ENCODE peak calls at places on chromosomes 1 and 21, in ten cellular contexts. V is tibial artery, J is mesenteric fat pad, X is EH, S is Calu3, H is cardiac septum, P is progenitor cell of endocrine pancreas, U is OCI-LY7, D is MCF 10A, Y is HuH-7. I is an unnamed sample.

GRCh38 chr1:191368891-191369654 is 789.2 kb upstream of the RGS18 start:
- DNase-seq in V (no peak), J (no peak), X (no peak), S (peak; percentile 44), H (no peak), P (no peak), U (no peak), D (no peak), Y (no peak), I (no peak)

GRCh38 chr1:32773018-32773763 is 44.0 kb downstream of the YARS1 start:
- DNase-seq in V (peak; percentile 84), J (no peak), X (peak; percentile 74), S (peak; percentile 90), H (peak; percentile 86), P (peak; percentile 81), U (peak; percentile 75), D (peak; percentile 86), Y (peak; percentile 93), I (peak; percentile 82)

GRCh38 chr1:37058424-37058988 is 24.2 kb upstream of the GRIK3 start:
- DNase-seq in V (no peak), J (no peak), X (no peak), S (no peak), H (no peak), P (no peak), U (no peak), D (no peak), Y (no peak), I (no peak)

GRCh38 chr1:240178366-240178765 is 86.7 kb downstream of the FMN2 start:
- DNase-seq in V (no peak), J (no peak), X (peak; percentile 48), S (no peak), H (no peak), P (no peak), U (no peak), D (no peak), Y (no peak), I (no peak)

GRCh38 chr1:56508523-56508983 is 70.8 kb downstream of the PLPP3 start:
- DNase-seq in V (peak; percentile 79), J (no peak), X (peak; percentile 32), S (peak; percentile 48), H (peak; percentile 86), P (no peak), U (no peak), D (peak; percentile 50), Y (peak; percentile 61), I (peak; percentile 89)

GRCh38 chr1:171800342-171800741 is 18.9 kb downstream of the METTL13 start:
- DNase-seq in V (no peak), J (no peak), X (no peak), S (no peak), H (no peak), P (no peak), U (no peak), D (no peak), Y (no peak), I (no peak)

GRCh38 chr1:44620072-44620471 is 54.2 kb downstream of the TMEM53 start:
- DNase-seq in V (no peak), J (no peak), X (peak; percentile 42), S (no peak), H (no peak), P (no peak), U (no peak), D (no peak), Y (no peak), I (no peak)

GRCh38 chr1:16677552-16678423 is 11.0 kb upstream of the RNU1-3 start:
- DNase-seq in V (no peak), J (no peak), X (peak; percentile 71), S (peak; percentile 65), H (no peak), P (no peak), U (peak; percentile 16), D (peak; percentile 66), Y (peak; percentile 48), I (peak; percentile 45)

GRCh38 chr1:155880856-155881255 is 21.5 kb downstream of the SYT11 start:
- DNase-seq in V (no peak), J (no peak), X (no peak), S (no peak), H (no peak), P (no peak), U (no peak), D (no peak), Y (no peak), I (no peak)

GRCh38 chr21:26707241-26707640 is 134.2 kb upstream of the CYYR1 start:
- DNase-seq in V (no peak), J (no peak), X (no peak), S (no peak), H (no peak), P (no peak), U (no peak), D (no peak), Y (no peak), I (no peak)

GRCh38 chr1:228891134-228892034 is 156.1 kb downstream of the RHOU start:
- DNase-seq in V (no peak), J (no peak), X (peak; percentile 9), S (no peak), H (no peak), P (no peak), U (no peak), D (no peak), Y (no peak), I (no peak)

GRCh38 chr1:6245869-6246496 is 2.0 kb downstream of the HES3 start:
- DNase-seq in V (no peak), J (no peak), X (no peak), S (no peak), H (no peak), P (no peak), U (peak; percentile 29), D (no peak), Y (peak; percentile 62), I (peak; percentile 56)

GRCh38 chr1:22388666-22389455 is 62.8 kb upstream of the ZBTB40 start:
- DNase-seq in V (no peak), J (no peak), X (peak; percentile 97), S (no peak), H (no peak), P (no peak), U (no peak), D (peak; percentile 21), Y (no peak), I (peak; percentile 73)

GRCh38 chr1:22418352-22418751 is 33.3 kb upstream of the ZBTB40 start:
- DNase-seq in V (no peak), J (no peak), X (peak; percentile 17), S (no peak), H (no peak), P (no peak), U (no peak), D (no peak), Y (no peak), I (no peak)

GRCh38 chr1:36306210-36306901 is at the start of gene SH3D21:
- DNase-seq in V (peak; percentile 53), J (no peak), X (peak; percentile 42), S (peak; percentile 65), H (no peak), P (peak; percentile 52), U (peak; percentile 61), D (peak; percentile 77), Y (peak; percentile 79), I (peak; percentile 84)

GRCh38 chr1:112688781-112689193 is 14.3 kb downstream of the MOV10 start:
- DNase-seq in V (peak; percentile 11), J (no peak), X (no peak), S (no peak), H (no peak), P (no peak), U (no peak), D (no peak), Y (no peak), I (no peak)

GRCh38 chr1:43537423-43538142 is 6.9 kb downstream of the PTPRF start:
- DNase-seq in V (no peak), J (no peak), X (no peak), S (peak; percentile 55), H (no peak), P (no peak), U (no peak), D (peak; percentile 66), Y (no peak), I (no peak)

GRCh38 chr1:62926681-62927252 is 142.8 kb downstream of the ATG4C start:
- DNase-seq in V (no peak), J (no peak), X (no peak), S (no peak), H (no peak), P (no peak), U (no peak), D (no peak), Y (no peak), I (no peak)

GRCh38 chr21:31405638-31406037 is 61.6 kb upstream of the TIAM1 start:
- DNase-seq in V (no peak), J (no peak), X (no peak), S (no peak), H (no peak), P (no peak), U (no peak), D (no peak), Y (no peak), I (no peak)